ENCODE peak calls at places on chromosomes 4 and X, in nine cellular contexts. One of them, this sample, is unnamed.

GRCh38 chr4:32462944-32463343 is 1742.8 kb downstream of the PCDH7 start:
- DNase-seq in bronchial epithelial cell: peak
- DNase-seq in upper lobe of right lung: no peak
- DNase-seq in endothelial cell: peak
- DNase-seq in A549: peak
- DNase-seq in neural progenitor cell: peak
- DNase-seq in RWPE1: peak
- DNase-seq in fibroblast of mammary gland: peak
- DNase-seq in GM06990: no peak
- DNase-seq in this sample: no peak

GRCh38 chr4:188714907-188715306 is 575.7 kb downstream of the TRIML1 start:
- DNase-seq in bronchial epithelial cell: peak
- DNase-seq in upper lobe of right lung: no peak
- DNase-seq in endothelial cell: no peak
- DNase-seq in A549: no peak
- DNase-seq in neural progenitor cell: no peak
- DNase-seq in RWPE1: no peak
- DNase-seq in fibroblast of mammary gland: peak
- DNase-seq in GM06990: no peak
- DNase-seq in this sample: no peak

GRCh38 chrX:9628779-9629493 is 136.7 kb downstream of the GPR143 start:
- DNase-seq in bronchial epithelial cell: no peak
- DNase-seq in upper lobe of right lung: no peak
- DNase-seq in endothelial cell: no peak
- DNase-seq in A549: no peak
- DNase-seq in neural progenitor cell: no peak
- DNase-seq in RWPE1: no peak
- DNase-seq in fibroblast of mammary gland: no peak
- DNase-seq in GM06990: no peak
- DNase-seq in this sample: no peak

GRCh38 chrX:275967-276587 is 5.1 kb upstream of the PLCXD1 start:
- DNase-seq in bronchial epithelial cell: peak
- DNase-seq in upper lobe of right lung: peak
- DNase-seq in endothelial cell: peak
- DNase-seq in A549: peak
- DNase-seq in neural progenitor cell: peak
- DNase-seq in RWPE1: peak
- DNase-seq in fibroblast of mammary gland: peak
- DNase-seq in GM06990: no peak
- DNase-seq in this sample: peak

GRCh38 chrX:108310511-108310910 is 127.7 kb downstream of the COL4A6 start:
- DNase-seq in bronchial epithelial cell: no peak
- DNase-seq in upper lobe of right lung: no peak
- DNase-seq in endothelial cell: no peak
- DNase-seq in A549: no peak
- DNase-seq in neural progenitor cell: no peak
- DNase-seq in RWPE1: no peak
- DNase-seq in fibroblast of mammary gland: no peak
- DNase-seq in GM06990: no peak
- DNase-seq in this sample: no peak

GRCh38 chr4:982291-982690 is 4.6 kb upstream of the IDUA start:
- DNase-seq in bronchial epithelial cell: no peak
- DNase-seq in upper lobe of right lung: no peak
- DNase-seq in endothelial cell: no peak
- DNase-seq in A549: no peak
- DNase-seq in neural progenitor cell: no peak
- DNase-seq in RWPE1: no peak
- DNase-seq in fibroblast of mammary gland: no peak
- DNase-seq in GM06990: no peak
- DNase-seq in this sample: no peak

GRCh38 chr4:4524364-4524763 is 17.5 kb downstream of the STX18 start:
- DNase-seq in bronchial epithelial cell: no peak
- DNase-seq in upper lobe of right lung: no peak
- DNase-seq in endothelial cell: peak
- DNase-seq in A549: no peak
- DNase-seq in neural progenitor cell: peak
- DNase-seq in RWPE1: no peak
- DNase-seq in fibroblast of mammary gland: no peak
- DNase-seq in GM06990: peak
- DNase-seq in this sample: no peak

GRCh38 chrX:20225488-20225833 is 41.2 kb downstream of the RPS6KA3 start:
- DNase-seq in bronchial epithelial cell: no peak
- DNase-seq in upper lobe of right lung: no peak
- DNase-seq in endothelial cell: no peak
- DNase-seq in A549: no peak
- DNase-seq in neural progenitor cell: no peak
- DNase-seq in RWPE1: no peak
- DNase-seq in fibroblast of mammary gland: no peak
- DNase-seq in GM06990: no peak
- DNase-seq in this sample: no peak

GRCh38 chrX:16771483-16772398 is 14.5 kb upstream of the TXLNG start:
- DNase-seq in bronchial epithelial cell: peak
- DNase-seq in upper lobe of right lung: no peak
- DNase-seq in endothelial cell: peak
- DNase-seq in A549: peak
- DNase-seq in neural progenitor cell: peak
- DNase-seq in RWPE1: peak
- DNase-seq in fibroblast of mammary gland: peak
- DNase-seq in GM06990: peak
- DNase-seq in this sample: no peak

GRCh38 chr4:6723851-6724250 is 7.9 kb downstream of the BLOC1S4 start:
- DNase-seq in bronchial epithelial cell: no peak
- DNase-seq in upper lobe of right lung: no peak
- DNase-seq in endothelial cell: no peak
- DNase-seq in A549: no peak
- DNase-seq in neural progenitor cell: no peak
- DNase-seq in RWPE1: no peak
- DNase-seq in fibroblast of mammary gland: no peak
- DNase-seq in GM06990: no peak
- DNase-seq in this sample: no peak

GRCh38 chr4:184471872-184472539 is 2.3 kb downstream of the IRF2 start:
- DNase-seq in bronchial epithelial cell: peak
- DNase-seq in upper lobe of right lung: no peak
- DNase-seq in endothelial cell: no peak
- DNase-seq in A549: peak
- DNase-seq in neural progenitor cell: peak
- DNase-seq in RWPE1: peak
- DNase-seq in fibroblast of mammary gland: peak
- DNase-seq in GM06990: no peak
- DNase-seq in this sample: no peak

GRCh38 chr4:175109933-175110332 is 191.8 kb downstream of the ADAM29 start:
- DNase-seq in bronchial epithelial cell: no peak
- DNase-seq in upper lobe of right lung: no peak
- DNase-seq in endothelial cell: no peak
- DNase-seq in A549: no peak
- DNase-seq in neural progenitor cell: no peak
- DNase-seq in RWPE1: no peak
- DNase-seq in fibroblast of mammary gland: no peak
- DNase-seq in GM06990: no peak
- DNase-seq in this sample: no peak

GRCh38 chrX:107710617-107711391 is 64.8 kb downstream of the TSC22D3 start:
- DNase-seq in bronchial epithelial cell: peak
- DNase-seq in upper lobe of right lung: no peak
- DNase-seq in endothelial cell: no peak
- DNase-seq in A549: peak
- DNase-seq in neural progenitor cell: peak
- DNase-seq in RWPE1: peak
- DNase-seq in fibroblast of mammary gland: peak
- DNase-seq in GM06990: peak
- DNase-seq in this sample: peak

GRCh38 chrX:13094780-13095425 is 50.5 kb upstream of the FAM9C start:
- DNase-seq in bronchial epithelial cell: no peak
- DNase-seq in upper lobe of right lung: no peak
- DNase-seq in endothelial cell: no peak
- DNase-seq in A549: no peak
- DNase-seq in neural progenitor cell: peak
- DNase-seq in RWPE1: no peak
- DNase-seq in fibroblast of mammary gland: no peak
- DNase-seq in GM06990: no peak
- DNase-seq in this sample: no peak

GRCh38 chrX:24231169-24231568 is 81.6 kb downstream of the ZFX start:
- DNase-seq in bronchial epithelial cell: peak
- DNase-seq in upper lobe of right lung: no peak
- DNase-seq in endothelial cell: no peak
- DNase-seq in A549: peak
- DNase-seq in neural progenitor cell: no peak
- DNase-seq in RWPE1: peak
- DNase-seq in fibroblast of mammary gland: peak
- DNase-seq in GM06990: no peak
- DNase-seq in this sample: no peak

DNA sequence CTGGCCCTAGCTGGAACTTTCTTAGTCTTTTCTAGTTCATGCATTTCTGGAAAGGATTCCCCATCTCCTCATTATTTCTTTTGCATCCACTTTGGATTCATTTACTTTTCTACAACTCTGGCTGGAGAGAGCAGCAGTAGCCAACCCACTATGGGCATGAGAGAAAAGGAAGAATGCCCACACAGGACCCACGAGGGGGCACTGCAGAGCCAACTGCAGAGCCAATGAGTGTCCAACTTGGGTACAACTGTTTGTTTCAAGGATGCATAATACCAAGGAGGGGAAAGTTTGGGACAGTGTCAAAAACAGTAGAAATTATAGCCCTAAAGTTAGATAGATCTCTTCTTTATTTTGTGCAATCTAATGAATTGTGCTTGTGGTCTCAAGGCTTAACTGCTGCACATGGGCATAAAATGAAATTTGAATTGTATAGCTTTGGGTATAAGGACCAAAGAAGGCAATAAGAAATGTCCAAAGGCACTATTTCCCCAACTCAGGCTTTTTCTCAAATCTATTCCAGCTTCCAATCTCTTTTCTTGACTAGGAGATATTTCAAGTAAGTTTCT is 230.6 kb downstream of the NSUN7 start:
- DNase-seq in bronchial epithelial cell: peak
- DNase-seq in upper lobe of right lung: no peak
- DNase-seq in endothelial cell: peak
- DNase-seq in A549: no peak
- DNase-seq in neural progenitor cell: peak
- DNase-seq in RWPE1: no peak
- DNase-seq in fibroblast of mammary gland: no peak
- DNase-seq in GM06990: no peak
- DNase-seq in this sample: no peak
- TF ChIP-seq CTCF in bronchial epithelial cell: peak
- TF ChIP-seq CTCF in upper lobe of right lung: peak
- TF ChIP-seq CTCF in endothelial cell: peak
- TF ChIP-seq CTCF in A549: peak
- TF ChIP-seq CTCF in neural progenitor cell: peak
- TF ChIP-seq CTCF in RWPE1: no peak
- TF ChIP-seq CTCF in fibroblast of mammary gland: peak
- TF ChIP-seq CTCF in GM06990: peak
- TF ChIP-seq CTCF in this sample: peak

GRCh38 chr4:56426273-56426672 is 9.1 kb downstream of the PPAT start:
- DNase-seq in bronchial epithelial cell: no peak
- DNase-seq in upper lobe of right lung: no peak
- DNase-seq in endothelial cell: no peak
- DNase-seq in A549: no peak
- DNase-seq in neural progenitor cell: no peak
- DNase-seq in RWPE1: no peak
- DNase-seq in fibroblast of mammary gland: no peak
- DNase-seq in GM06990: peak
- DNase-seq in this sample: no peak

GRCh38 chr4:56424176-56424575 is 11.2 kb downstream of the PPAT start:
- DNase-seq in bronchial epithelial cell: no peak
- DNase-seq in upper lobe of right lung: no peak
- DNase-seq in endothelial cell: no peak
- DNase-seq in A549: no peak
- DNase-seq in neural progenitor cell: no peak
- DNase-seq in RWPE1: no peak
- DNase-seq in fibroblast of mammary gland: no peak
- DNase-seq in GM06990: no peak
- DNase-seq in this sample: no peak

GRCh38 chr4:56425518-56425917 is 9.9 kb downstream of the PPAT start:
- DNase-seq in bronchial epithelial cell: no peak
- DNase-seq in upper lobe of right lung: no peak
- DNase-seq in endothelial cell: no peak
- DNase-seq in A549: no peak
- DNase-seq in neural progenitor cell: no peak
- DNase-seq in RWPE1: no peak
- DNase-seq in fibroblast of mammary gland: no peak
- DNase-seq in GM06990: no peak
- DNase-seq in this sample: no peak

GRCh38 chr4:56430203-56430602 is 5.2 kb downstream of the PPAT start:
- DNase-seq in bronchial epithelial cell: no peak
- DNase-seq in upper lobe of right lung: no peak
- DNase-seq in endothelial cell: no peak
- DNase-seq in A549: no peak
- DNase-seq in neural progenitor cell: no peak
- DNase-seq in RWPE1: no peak
- DNase-seq in fibroblast of mammary gland: no peak
- DNase-seq in GM06990: no peak
- DNase-seq in this sample: no peak

GRCh38 chr4:56424697-56425514 is 10.5 kb downstream of the PPAT start:
- DNase-seq in bronchial epithelial cell: peak
- DNase-seq in upper lobe of right lung: no peak
- DNase-seq in endothelial cell: peak
- DNase-seq in A549: peak
- DNase-seq in neural progenitor cell: no peak
- DNase-seq in RWPE1: peak
- DNase-seq in fibroblast of mammary gland: peak
- DNase-seq in GM06990: no peak
- DNase-seq in this sample: no peak
- TF ChIP-seq CTCF in bronchial epithelial cell: peak
- TF ChIP-seq CTCF in upper lobe of right lung: peak
- TF ChIP-seq CTCF in endothelial cell: peak
- TF ChIP-seq CTCF in A549: peak
- TF ChIP-seq CTCF in neural progenitor cell: peak
- TF ChIP-seq CTCF in RWPE1: peak
- TF ChIP-seq CTCF in fibroblast of mammary gland: peak
- TF ChIP-seq CTCF in GM06990: peak
- TF ChIP-seq CTCF in this sample: peak

DNA sequence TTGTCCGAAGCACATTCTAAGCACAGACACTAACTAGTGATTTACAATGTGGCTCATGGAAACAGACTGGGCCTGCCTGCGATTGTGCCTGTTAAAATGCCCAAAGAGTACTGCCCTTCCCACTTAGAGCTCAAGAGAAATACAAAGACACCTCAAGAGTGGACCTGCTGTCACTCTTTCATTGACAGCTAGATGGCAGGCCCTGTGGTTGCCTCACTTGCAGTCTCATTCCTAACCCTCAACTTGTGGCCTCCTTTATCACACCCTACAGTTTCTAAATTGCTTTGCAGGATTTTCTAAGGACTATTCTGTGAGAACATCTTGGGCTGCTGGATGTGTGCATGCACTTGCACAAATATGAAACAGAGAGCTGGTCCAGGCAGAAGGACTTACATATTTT is 331.0 kb upstream of the EMCN start:
- DNase-seq in bronchial epithelial cell: no peak
- DNase-seq in upper lobe of right lung: no peak
- DNase-seq in endothelial cell: no peak
- DNase-seq in A549: peak
- DNase-seq in neural progenitor cell: peak
- DNase-seq in RWPE1: no peak
- DNase-seq in fibroblast of mammary gland: no peak
- DNase-seq in GM06990: no peak
- DNase-seq in this sample: no peak
- TF ChIP-seq CTCF in bronchial epithelial cell: peak
- TF ChIP-seq CTCF in upper lobe of right lung: no peak
- TF ChIP-seq CTCF in endothelial cell: no peak
- TF ChIP-seq CTCF in A549: no peak
- TF ChIP-seq CTCF in neural progenitor cell: peak
- TF ChIP-seq CTCF in RWPE1: no peak
- TF ChIP-seq CTCF in fibroblast of mammary gland: no peak
- TF ChIP-seq CTCF in GM06990: peak
- TF ChIP-seq CTCF in this sample: no peak

GRCh38 chrX:138026211-138026610 is 460.3 kb downstream of the ZIC3 start:
- DNase-seq in bronchial epithelial cell: no peak
- DNase-seq in upper lobe of right lung: no peak
- DNase-seq in endothelial cell: no peak
- DNase-seq in A549: peak
- DNase-seq in neural progenitor cell: no peak
- DNase-seq in RWPE1: no peak
- DNase-seq in fibroblast of mammary gland: peak
- DNase-seq in GM06990: no peak
- DNase-seq in this sample: no peak
- TF ChIP-seq CTCF in bronchial epithelial cell: peak
- TF ChIP-seq CTCF in upper lobe of right lung: peak
- TF ChIP-seq CTCF in endothelial cell: peak
- TF ChIP-seq CTCF in A549: peak
- TF ChIP-seq CTCF in neural progenitor cell: peak
- TF ChIP-seq CTCF in RWPE1: no peak
- TF ChIP-seq CTCF in fibroblast of mammary gland: peak
- TF ChIP-seq CTCF in GM06990: peak
- TF ChIP-seq CTCF in this sample: no peak